ENCODE peak calls at places on chromosomes 4 and X, in seven cellular contexts. A, P, J, S, U, O and F are unnamed samples.

GRCh38 chr4:56026596-56026995 is 77.9 kb downstream of the CEP135 start:
- DNase-seq in A (no peak), P (peak; percentile 12), J (no peak), S (no peak), U (peak; percentile 41), O (peak; percentile 24), F (no peak)

GRCh38 chr4:8316251-8316771 is 46.8 kb downstream of the HTRA3 start:
- DNase-seq in A (no peak), P (no peak), J (no peak), S (no peak), U (no peak), O (no peak), F (no peak)

GRCh38 chr4:5460106-5460801 is 248.1 kb downstream of the EVC2 start:
- DNase-seq in A (peak; percentile 55), P (peak; percentile 43), J (peak; percentile 67), S (peak; percentile 71), U (no peak), O (peak; percentile 47), F (peak; percentile 43)

GRCh38 chrX:78092296-78092695 is 11.8 kb upstream of the PGK1 start:
- DNase-seq in A (peak; percentile 79), P (peak; percentile 67), J (peak; percentile 73), S (peak; percentile 44), U (peak; percentile 90), O (peak; percentile 24), F (no peak)

GRCh38 chr4:182770969-182771330 is 146.2 kb downstream of the DCTD start:
- DNase-seq in A (peak; percentile 83), P (no peak), J (peak; percentile 40), S (no peak), U (no peak), O (no peak), F (peak; percentile 23)

GRCh38 chr4:54877006-54877405 is 219.2 kb downstream of the KIT start:
- DNase-seq in A (no peak), P (no peak), J (no peak), S (no peak), U (peak; percentile 22), O (peak; percentile 52), F (no peak)

GRCh38 chr4:6119507-6120020 is 80.8 kb downstream of the JAKMIP1 start:
- DNase-seq in A (peak; percentile 60), P (no peak), J (no peak), S (no peak), U (peak; percentile 11), O (no peak), F (no peak)

GRCh38 chr4:169124661-169125060 is 114.6 kb upstream of the CBR4 start:
- DNase-seq in A (no peak), P (no peak), J (no peak), S (no peak), U (peak; percentile 27), O (no peak), F (no peak)

GRCh38 chrX:105552395-105552794 is 269.9 kb upstream of the NRK start:
- DNase-seq in A (peak; percentile 18), P (peak; percentile 17), J (no peak), S (no peak), U (peak; percentile 94), O (no peak), F (no peak)

GRCh38 chr4:80054375-80054774 is 18.7 kb downstream of the ANTXR2 start:
- DNase-seq in A (no peak), P (no peak), J (no peak), S (no peak), U (no peak), O (no peak), F (no peak)

GRCh38 chrX:153969125-153969903 is 2.3 kb downstream of the HCFC1 start:
- DNase-seq in A (no peak), P (no peak), J (no peak), S (no peak), U (no peak), O (peak; percentile 29), F (no peak)

GRCh38 chr4:174437324-174437723 is 85.0 kb downstream of the HPGD start:
- DNase-seq in A (no peak), P (peak; percentile 93), J (no peak), S (no peak), U (peak; percentile 89), O (peak; percentile 73), F (no peak)

DNA sequence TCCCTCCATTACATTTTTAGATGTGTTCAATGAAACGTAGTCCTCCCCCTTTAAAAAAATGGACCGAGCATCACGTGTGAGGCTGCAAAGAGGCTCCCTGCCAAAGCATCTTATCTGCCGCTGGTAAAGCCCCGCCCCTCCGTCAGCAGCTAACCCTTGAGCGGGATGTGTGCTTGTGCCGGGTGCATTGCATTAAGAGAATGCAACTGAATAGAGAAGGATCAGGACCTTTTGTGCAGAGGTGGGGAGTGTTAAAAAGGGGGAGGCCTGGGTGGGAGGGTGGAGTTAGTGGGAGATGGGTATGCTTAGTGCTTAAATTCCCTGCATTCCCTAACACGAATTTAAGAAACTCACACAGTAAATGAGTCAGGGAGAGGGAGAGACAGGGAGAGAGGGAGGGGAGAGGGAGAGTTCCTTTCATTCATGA is 66.0 kb downstream of the TBL1X start:
- DNase-seq in A (peak; percentile 97), P (peak; percentile 70), J (peak; percentile 91), S (peak; percentile 88), U (peak; percentile 3), O (peak; percentile 91), F (peak; percentile 77)
- H3K4me2 ChIP-seq in A (no peak overlapping the region), P (peak overlapping the region; percentile 72), J (no peak overlapping the region), S (peak overlapping the region; percentile 68), U (no peak overlapping the region), O (peak overlapping the region; percentile 78), F (peak overlapping the region; percentile 47)

GRCh38 chrX:68175569-68175968 is 257.7 kb downstream of the OPHN1 start:
- DNase-seq in A (no peak), P (no peak), J (no peak), S (no peak), U (peak; percentile 11), O (peak; percentile 64), F (no peak)

GRCh38 chrX:68177542-68177941 is 255.8 kb downstream of the OPHN1 start:
- DNase-seq in A (no peak), P (no peak), J (no peak), S (no peak), U (peak; percentile 19), O (peak; percentile 33), F (no peak)

GRCh38 chrX:68183612-68184214 is 249.6 kb downstream of the OPHN1 start:
- DNase-seq in A (peak; percentile 40), P (peak; percentile 62), J (no peak), S (peak; percentile 73), U (no peak), O (peak; percentile 51), F (peak; percentile 49)

GRCh38 chrX:68180501-68181061 is 252.7 kb downstream of the OPHN1 start:
- DNase-seq in A (no peak), P (no peak), J (no peak), S (no peak), U (no peak), O (no peak), F (no peak)

GRCh38 chrX:68179355-68179754 is 253.9 kb downstream of the OPHN1 start:
- DNase-seq in A (no peak), P (no peak), J (no peak), S (no peak), U (no peak), O (no peak), F (no peak)
- H3K4me2 ChIP-seq in A (no peak overlapping the region), P (no peak overlapping the region), J (no peak overlapping the region), S (no peak overlapping the region), U (no peak overlapping the region), O (no peak overlapping the region), F (no peak overlapping the region)

DNA sequence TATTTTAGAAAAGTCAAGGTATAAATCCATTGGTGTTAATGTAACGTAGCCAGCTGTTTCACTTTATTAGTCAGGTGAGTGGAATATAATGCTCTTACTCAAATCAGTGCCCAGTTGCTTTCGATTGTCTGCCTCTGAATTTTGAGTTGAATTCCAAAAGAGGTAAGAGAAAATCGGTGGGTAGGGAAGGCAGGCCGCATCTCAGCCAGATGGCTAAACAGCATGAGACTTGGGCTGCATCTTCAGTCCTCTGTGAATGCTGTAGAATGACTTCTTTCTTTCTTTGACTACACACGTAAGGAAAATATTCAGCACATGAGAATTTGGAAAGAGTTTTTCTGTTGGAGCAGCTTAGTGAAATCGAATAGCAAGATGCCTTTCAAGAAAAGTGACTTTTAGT is 49.5 kb downstream of the TSPAN7 start:
- DNase-seq in A (no peak), P (no peak), J (no peak), S (no peak), U (no peak), O (no peak), F (no peak)
- H3K4me2 ChIP-seq in A (no peak overlapping the region), P (no peak overlapping the region), J (no peak overlapping the region), S (no peak overlapping the region), U (no peak overlapping the region), O (no peak overlapping the region), F (no peak overlapping the region)

GRCh38 chrX:129682979-129683378 is 28.2 kb upstream of the APLN start:
- DNase-seq in A (no peak), P (no peak), J (no peak), S (no peak), U (no peak), O (no peak), F (no peak)

GRCh38 chrX:129678881-129679195 is 24.1 kb upstream of the APLN start:
- DNase-seq in A (no peak), P (no peak), J (no peak), S (no peak), U (no peak), O (no peak), F (no peak)

GRCh38 chrX:129679856-129680255 is 25.1 kb upstream of the APLN start:
- DNase-seq in A (no peak), P (no peak), J (no peak), S (no peak), U (peak; percentile 75), O (peak; percentile 56), F (no peak)

DNA sequence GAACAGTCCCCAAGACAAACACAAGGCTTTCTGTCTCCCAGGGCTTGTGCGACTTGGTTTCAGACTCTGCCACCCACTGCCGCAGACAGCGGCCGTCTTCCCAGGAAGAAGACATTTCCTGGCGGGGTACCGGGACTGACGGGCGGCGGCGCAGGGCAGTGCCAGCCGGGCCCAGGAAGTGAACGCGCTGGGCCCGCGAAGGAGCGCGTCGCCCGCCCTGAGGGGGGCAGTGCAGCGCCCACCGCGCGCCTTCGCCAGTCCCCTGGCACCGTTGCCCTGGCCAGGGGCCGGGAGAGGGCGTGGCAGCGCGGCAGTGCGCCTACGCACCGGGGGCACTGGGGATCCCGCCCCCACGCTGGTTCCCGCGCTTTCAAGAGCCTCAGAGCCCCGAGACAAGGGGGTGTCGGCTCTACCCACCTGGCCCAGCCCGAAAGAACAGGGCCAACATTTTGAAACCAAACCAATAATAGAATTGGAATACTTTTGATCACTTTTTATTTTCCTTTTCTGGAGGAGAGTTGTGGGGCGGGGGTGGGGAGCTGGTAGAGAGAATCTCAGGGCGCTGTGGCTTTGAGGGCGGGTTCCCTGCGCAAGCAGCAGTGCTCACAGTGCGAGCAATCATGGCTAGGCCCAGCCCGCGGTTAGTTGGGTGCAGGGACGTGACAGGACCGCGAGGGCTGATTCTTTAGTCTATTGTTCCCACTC is 23.6 kb upstream of the APLN start:
- DNase-seq in A (no peak), P (peak; percentile 69), J (no peak), S (peak; percentile 71), U (no peak), O (peak; percentile 62), F (peak; percentile 37)
- H3K4me2 ChIP-seq in A (no peak overlapping the region), P (peak overlapping the region; percentile 76), J (no peak overlapping the region), S (peak overlapping the region; percentile 66), U (peak overlapping the region; percentile 53), O (peak overlapping the region; percentile 81), F (peak overlapping the region; percentile 72)